ENCODE peak calls at places on chromosome 16, in eight cellular contexts. Q is ovary; J is AG04450; F is choroid plexus epithelial cell; W is AG04449; P is BJ; C is PC-3; M is CD8-positive, alpha-beta T cell. Z is an unnamed sample.

GRCh38 chr16:7086842-7087616 is 245.6 kb upstream of the RBFOX1 start:
- DNase-seq in Q (no peak), J (no peak), F (no peak), W (no peak), P (no peak), C (peak), M (no peak), Z (no peak)

GRCh38 chr16:86261379-86261778 is 248.9 kb upstream of the FOXF1 start:
- DNase-seq in Q (no peak), J (no peak), F (peak), W (no peak), P (no peak), C (peak), M (no peak), Z (no peak)

GRCh38 chr16:16062023-16062932 is 112.9 kb downstream of the ABCC1 start:
- DNase-seq in Q (no peak), J (no peak), F (no peak), W (no peak), P (no peak), C (no peak), M (no peak), Z (peak)

GRCh38 chr16:58628845-58629680 is 563 bp downstream of the CNOT1 start:
- DNase-seq in Q (peak), J (peak), F (peak), W (no peak), P (no peak), C (peak), M (peak), Z (peak)

GRCh38 chr16:10308305-10309193 is 77.3 kb upstream of the ATF7IP2 start:
- DNase-seq in Q (no peak), J (no peak), F (no peak), W (no peak), P (no peak), C (no peak), M (no peak), Z (peak)

GRCh38 chr16:31094088-31094423 is 541 bp downstream of the VKORC1 start:
- DNase-seq in Q (no peak), J (no peak), F (no peak), W (no peak), P (no peak), C (no peak), M (no peak), Z (peak)

GRCh38 chr16:1428511-1428910 is 2.4 kb upstream of the PERCC1 start:
- DNase-seq in Q (no peak), J (no peak), F (peak), W (no peak), P (no peak), C (no peak), M (no peak), Z (no peak)

GRCh38 chr16:66880288-66881013 is at the start of gene PDP2:
- DNase-seq in Q (peak), J (peak), F (peak), W (peak), P (no peak), C (peak), M (peak), Z (peak)

GRCh38 chr16:27221576-27222498 is 18.5 kb downstream of the KDM8 start:
- DNase-seq in Q (no peak), J (no peak), F (peak), W (no peak), P (peak), C (no peak), M (no peak), Z (peak)

GRCh38 chr16:54493076-54493475 is 206.5 kb upstream of the IRX3 start:
- DNase-seq in Q (no peak), J (no peak), F (peak), W (no peak), P (no peak), C (no peak), M (no peak), Z (peak)

GRCh38 chr16:67246081-67246944 is 968 bp downstream of the FHOD1 start:
- DNase-seq in Q (peak), J (peak), F (peak), W (peak), P (peak), C (peak), M (peak), Z (peak)

GRCh38 chr16:14505846-14506245 is 124.2 kb downstream of the PARN start:
- DNase-seq in Q (no peak), J (no peak), F (peak), W (no peak), P (no peak), C (peak), M (no peak), Z (peak)

GRCh38 chr16:87968541-87968940 is 17.3 kb downstream of the BANP start:
- DNase-seq in Q (no peak), J (peak), F (no peak), W (no peak), P (no peak), C (no peak), M (no peak), Z (peak)

GRCh38 chr16:15950167-15950854 is 895 bp downstream of the ABCC1 start:
- DNase-seq in Q (peak), J (no peak), F (peak), W (no peak), P (no peak), C (peak), M (no peak), Z (peak)

GRCh38 chr16:82260212-82260795 is 90.3 kb upstream of the MPHOSPH6 start:
- DNase-seq in Q (no peak), J (no peak), F (peak), W (no peak), P (no peak), C (no peak), M (no peak), Z (no peak)

GRCh38 chr16:50539822-50540710 is 8.1 kb upstream of the NKD1 start:
- DNase-seq in Q (no peak), J (no peak), F (no peak), W (no peak), P (no peak), C (no peak), M (no peak), Z (no peak)

GRCh38 chr16:22739077-22739476 is 74.9 kb upstream of the HS3ST2 start:
- DNase-seq in Q (no peak), J (no peak), F (no peak), W (no peak), P (no peak), C (no peak), M (no peak), Z (no peak)

GRCh38 chr16:57146735-57147134 is 39.1 kb downstream of the PSME3IP1 start:
- DNase-seq in Q (no peak), J (no peak), F (no peak), W (no peak), P (no peak), C (peak), M (no peak), Z (no peak)

GRCh38 chr16:57512296-57513001 is 23.9 kb downstream of the CCDC102A start:
- DNase-seq in Q (no peak), J (no peak), F (no peak), W (no peak), P (no peak), C (no peak), M (no peak), Z (no peak)

GRCh38 chr16:71179569-71179968 is 51.0 kb downstream of the HYDIN start:
- DNase-seq in Q (no peak), J (no peak), F (no peak), W (no peak), P (no peak), C (no peak), M (no peak), Z (no peak)

GRCh38 chr16:67833035-67833417 is 9.1 kb upstream of the THAP11 start:
- DNase-seq in Q (no peak), J (no peak), F (peak), W (no peak), P (no peak), C (peak), M (no peak), Z (peak)

GRCh38 chr16:975313-975690 is 4.5 kb upstream of the LMF1 start:
- DNase-seq in Q (no peak), J (no peak), F (no peak), W (no peak), P (no peak), C (no peak), M (no peak), Z (no peak)

GRCh38 chr16:70476272-70477020 is 22.1 kb downstream of the FCSK start:
- DNase-seq in Q (no peak), J (peak), F (peak), W (peak), P (peak), C (peak), M (no peak), Z (peak)

GRCh38 chr16:75064403-75065148 is 52.0 kb downstream of the LDHD start:
- DNase-seq in Q (no peak), J (no peak), F (no peak), W (no peak), P (no peak), C (peak), M (no peak), Z (no peak)

GRCh38 chr16:22625948-22626347 is 115.3 kb downstream of the NPIPB5 start:
- DNase-seq in Q (no peak), J (no peak), F (no peak), W (no peak), P (no peak), C (peak), M (no peak), Z (no peak)

GRCh38 chr16:77330332-77331043 is 104.3 kb downstream of the ADAMTS18 start:
- DNase-seq in Q (no peak), J (no peak), F (no peak), W (no peak), P (no peak), C (no peak), M (no peak), Z (no peak)

GRCh38 chr16:88062341-88062861 is 111.2 kb downstream of the BANP start:
- DNase-seq in Q (peak), J (peak), F (peak), W (peak), P (peak), C (no peak), M (no peak), Z (peak)

GRCh38 chr16:57318240-57318970 is 33.9 kb upstream of the PLLP start:
- DNase-seq in Q (no peak), J (no peak), F (peak), W (peak), P (no peak), C (no peak), M (no peak), Z (peak)

GRCh38 chr16:88437367-88437964 is 15.6 kb upstream of the ZFPM1 start:
- DNase-seq in Q (peak), J (no peak), F (no peak), W (no peak), P (no peak), C (peak), M (peak), Z (peak)

GRCh38 chr16:1430759-1431496 is at the start of gene PERCC1:
- DNase-seq in Q (no peak), J (no peak), F (no peak), W (no peak), P (no peak), C (peak), M (no peak), Z (no peak)

GRCh38 chr16:55478827-55479559 is at the start of gene MMP2:
- DNase-seq in Q (peak), J (no peak), F (peak), W (no peak), P (no peak), C (no peak), M (no peak), Z (peak)

GRCh38 chr16:84080378-84080777 is 36.4 kb downstream of the MBTPS1 start:
- DNase-seq in Q (no peak), J (no peak), F (no peak), W (no peak), P (no peak), C (no peak), M (no peak), Z (no peak)

GRCh38 chr16:73142995-73143394 is 95.1 kb upstream of the ZFHX3 start:
- DNase-seq in Q (no peak), J (no peak), F (no peak), W (no peak), P (no peak), C (no peak), M (no peak), Z (no peak)
- H3K4me3 ChIP-seq in Q (no peak), J (no peak), F (no peak), W (no peak), P (no peak), C (no peak), M (no peak), Z (no peak)

GRCh38 chr16:3027983-3028715 is 4.3 kb downstream of the THOC6 start:
- DNase-seq in Q (peak), J (no peak), F (peak), W (no peak), P (no peak), C (peak), M (peak), Z (peak)

GRCh38 chr16:3030128-3030871 is 6.4 kb downstream of the BICDL2 start:
- DNase-seq in Q (no peak), J (no peak), F (no peak), W (no peak), P (no peak), C (no peak), M (no peak), Z (no peak)

GRCh38 chr16:3030872-3031212 is 5.9 kb downstream of the BICDL2 start:
- DNase-seq in Q (no peak), J (no peak), F (no peak), W (no peak), P (no peak), C (no peak), M (no peak), Z (no peak)

GRCh38 chr16:3028716-3029319 is 5.0 kb downstream of the THOC6 start:
- DNase-seq in Q (peak), J (no peak), F (no peak), W (no peak), P (no peak), C (no peak), M (no peak), Z (no peak)

DNA sequence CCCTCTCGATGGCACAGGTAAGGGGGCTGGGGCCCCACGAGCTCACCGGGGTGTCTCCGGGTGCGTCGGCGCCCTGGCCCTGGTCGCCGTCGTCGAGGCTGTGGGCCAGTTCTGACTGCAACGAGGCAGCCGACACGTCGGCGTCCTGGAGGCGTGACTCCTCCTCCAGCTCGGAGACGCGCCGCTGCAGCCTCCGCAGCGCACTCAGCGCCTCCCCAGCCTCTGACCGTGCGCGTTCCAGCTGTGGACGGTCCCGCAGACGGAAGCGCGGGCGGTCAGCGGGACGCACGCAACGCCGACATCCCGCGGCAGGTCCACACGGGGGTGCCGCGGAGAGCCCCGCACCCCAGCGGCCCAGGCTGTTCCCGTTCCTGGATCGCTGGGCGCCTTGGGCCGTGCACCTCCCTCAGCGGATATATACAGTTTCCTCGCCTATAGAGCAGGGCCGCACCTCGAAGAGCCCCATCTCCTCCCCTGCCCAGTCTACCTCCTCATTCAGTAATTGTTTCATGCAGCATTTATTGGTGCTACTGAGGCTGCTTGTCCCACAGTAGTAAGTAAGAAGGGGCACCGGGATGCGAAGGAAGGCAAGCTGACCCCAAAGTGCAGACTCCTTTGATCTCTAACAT is 5.8 kb downstream of the THOC6 start:
- DNase-seq in Q (no peak), J (no peak), F (peak), W (no peak), P (no peak), C (no peak), M (no peak), Z (peak)
- TF ChIP-seq CTCF in Q (no peak), J (no peak), F (no peak), W (no peak), P (no peak), C (no peak), M (no peak), Z (no peak)

GRCh38 chr16:17368511-17368910 is 102.2 kb downstream of the XYLT1 start:
- DNase-seq in Q (no peak), J (no peak), F (no peak), W (no peak), P (no peak), C (no peak), M (no peak), Z (no peak)
- H3K4me3 ChIP-seq in Q (no peak), J (no peak), F (no peak), W (no peak), P (no peak), C (no peak), M (no peak), Z (no peak)

GRCh38 chr16:48041861-48042435 is 113.8 kb downstream of the ABCC12 start:
- DNase-seq in Q (no peak), J (no peak), F (no peak), W (no peak), P (no peak), C (peak), M (no peak), Z (no peak)
- TF ChIP-seq CTCF in Q (no peak), J (no peak), F (no peak), W (no peak), P (no peak), C (peak), M (no peak), Z (no peak)

GRCh38 chr16:80440691-80441090 is 100.1 kb upstream of the DYNLRB2 start:
- DNase-seq in Q (no peak), J (no peak), F (no peak), W (no peak), P (no peak), C (no peak), M (no peak), Z (no peak)
- H3K4me3 ChIP-seq in Q (no peak), J (no peak), F (no peak), W (no peak), P (no peak), C (no peak), M (no peak), Z (no peak)

DNA sequence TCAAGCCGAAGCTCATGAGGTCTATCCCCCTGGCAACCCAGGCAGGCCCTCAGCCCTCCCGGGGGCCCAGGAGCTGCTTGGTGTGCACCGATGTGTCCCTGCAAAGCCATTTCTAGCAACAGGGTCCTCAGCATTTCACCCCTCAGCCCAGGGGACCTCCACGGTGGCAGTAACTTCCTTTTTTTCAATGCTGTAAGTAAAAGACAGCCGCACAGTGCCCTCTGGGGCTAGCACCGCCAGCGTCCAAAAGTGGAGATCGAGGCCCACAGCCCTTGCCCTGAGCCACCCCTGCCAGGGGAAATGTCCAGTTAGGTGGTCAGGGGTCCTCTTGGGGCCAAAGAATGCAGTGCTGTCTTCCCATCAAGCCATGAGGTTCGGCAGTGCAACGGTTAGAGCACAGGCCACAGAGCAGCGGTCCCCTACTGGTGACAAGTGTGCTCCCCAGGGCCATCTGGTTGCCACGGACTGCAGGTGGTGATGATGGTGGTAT is 79.9 kb downstream of the LITAF start:
- DNase-seq in Q (no peak), J (no peak), F (no peak), W (no peak), P (no peak), C (no peak), M (no peak), Z (no peak)
- TF ChIP-seq CTCF in Q (no peak), J (no peak), F (no peak), W (no peak), P (no peak), C (no peak), M (no peak), Z (no peak)

DNA sequence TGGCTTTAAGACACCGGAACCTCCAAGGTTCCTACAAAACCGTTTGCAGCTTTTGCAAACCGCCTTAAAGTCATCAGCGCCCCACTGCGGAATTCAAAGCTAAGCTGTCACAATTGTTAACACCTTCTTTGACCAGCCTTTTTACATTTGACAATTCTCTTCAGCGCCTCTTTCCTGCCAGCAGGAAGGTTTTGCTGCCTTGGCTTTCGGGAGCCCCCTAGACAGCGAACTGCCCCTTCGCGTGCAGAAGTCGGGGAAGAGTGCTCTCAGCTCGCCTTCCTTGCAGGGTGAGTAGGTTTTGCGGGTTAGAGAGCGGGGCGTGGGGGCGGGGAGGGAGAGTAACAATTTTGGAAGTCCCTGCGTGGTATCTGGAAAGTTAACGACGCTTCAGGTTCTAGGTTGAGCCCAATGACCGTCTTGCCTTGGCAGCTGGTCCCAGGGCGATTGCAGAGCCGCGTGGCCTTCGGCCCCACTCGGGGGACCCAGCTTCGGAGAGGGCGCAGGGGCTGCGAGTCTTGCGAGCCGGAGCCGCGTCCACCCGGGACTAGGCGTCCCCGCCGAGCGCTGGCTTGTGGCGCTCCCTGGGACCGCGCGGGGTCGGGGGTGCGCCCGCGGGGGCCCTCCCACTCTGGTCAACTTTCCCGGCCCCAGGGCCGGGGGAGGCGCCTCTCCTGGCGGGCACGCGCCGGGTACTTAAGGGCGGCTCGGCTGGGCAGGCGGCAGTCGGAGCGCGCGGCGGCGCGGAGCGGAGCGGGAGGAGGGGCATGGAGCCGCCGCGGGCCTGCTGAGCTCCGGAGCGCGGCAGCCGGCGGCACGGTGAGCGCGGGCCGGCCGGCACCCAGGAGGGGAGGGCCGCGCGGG is at the start of gene HAS3:
- DNase-seq in Q (no peak), J (no peak), F (peak), W (no peak), P (no peak), C (peak), M (no peak), Z (peak)
- H3K4me3 ChIP-seq in Q (peak), J (peak), F (peak), W (peak), P (peak), C (peak), M (peak), Z (peak)

GRCh38 chr16:12339686-12340085 is 363.2 kb downstream of the SNX29 start:
- DNase-seq in Q (no peak), J (peak), F (no peak), W (no peak), P (no peak), C (no peak), M (no peak), Z (no peak)

GRCh38 chr16:12340151-12340733 is 363.7 kb downstream of the SNX29 start:
- DNase-seq in Q (no peak), J (no peak), F (peak), W (no peak), P (peak), C (peak), M (no peak), Z (peak)

GRCh38 chr16:12343913-12344312 is 367.4 kb downstream of the SNX29 start:
- DNase-seq in Q (no peak), J (no peak), F (no peak), W (no peak), P (no peak), C (no peak), M (no peak), Z (no peak)

GRCh38 chr16:12341966-12342365 is 365.4 kb downstream of the SNX29 start:
- DNase-seq in Q (no peak), J (no peak), F (peak), W (no peak), P (no peak), C (peak), M (no peak), Z (peak)

DNA sequence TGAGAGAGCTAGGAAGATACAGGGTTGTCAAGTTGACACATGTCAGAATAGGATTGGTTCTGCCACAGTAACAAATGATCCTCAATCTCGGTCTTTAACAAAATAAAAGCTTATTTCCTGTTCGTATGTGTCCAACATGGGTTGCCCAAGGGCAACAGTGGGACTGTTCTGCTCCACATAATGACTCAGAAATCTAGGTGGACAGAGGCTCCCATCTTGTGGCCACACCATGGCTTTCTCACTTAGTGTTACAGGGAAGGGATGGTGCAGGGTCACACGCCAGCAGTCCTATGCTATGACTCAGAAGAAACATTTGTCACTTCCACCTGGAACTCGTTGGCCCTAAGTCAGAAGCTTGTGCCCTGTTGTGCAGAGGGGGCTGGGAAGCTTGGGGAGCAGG is 364.9 kb downstream of the SNX29 start:
- DNase-seq in Q (no peak), J (no peak), F (peak), W (no peak), P (peak), C (peak), M (no peak), Z (peak)
- TF ChIP-seq CTCF in Q (no peak), J (peak), F (peak), W (peak), P (peak), C (peak), M (no peak), Z (peak)

Z was measured in fibroblast of villous mesenchyme.